ENCODE peak calls at places on chromosomes 6 and 20, in seven cellular contexts. L is heart right ventricle; H is glutamatergic neuron; Y is RWPE1; U is Calu3; J is CD4-positive, alpha-beta T cell; N is GM13977. S is an unnamed sample.

GRCh38 chr6:108716801-108717791 is 131.1 kb upstream of the ARMC2 start:
- DNase-seq in L (no peak), H (no peak), Y (no peak), U (no peak), J (no peak), N (no peak), S (no peak)

GRCh38 chr6:151341481-151342195 is 49.7 kb downstream of the ZBTB2 start:
- DNase-seq in L (no peak), H (no peak), Y (no peak), U (no peak), J (no peak), N (no peak), S (no peak)

GRCh38 chr6:8658391-8658790 is 223.0 kb upstream of the SLC35B3 start:
- DNase-seq in L (no peak), H (no peak), Y (no peak), U (no peak), J (no peak), N (no peak), S (no peak)

GRCh38 chr6:134502614-134503541 is 185.0 kb upstream of the SGK1 start:
- DNase-seq in L (no peak), H (no peak), Y (no peak), U (no peak), J (no peak), N (no peak), S (peak)

GRCh38 chr20:2585811-2586210 is 49.4 kb downstream of the TMC2 start:
- DNase-seq in L (no peak), H (no peak), Y (peak), U (no peak), J (no peak), N (no peak), S (peak)

GRCh38 chr20:35009665-35010328 is 54.1 kb downstream of the MYH7B start:
- DNase-seq in L (no peak), H (no peak), Y (no peak), U (no peak), J (no peak), N (no peak), S (no peak)

GRCh38 chr6:3697609-3698008 is 53.9 kb downstream of the PXDC1 start:
- DNase-seq in L (no peak), H (no peak), Y (peak), U (no peak), J (no peak), N (no peak), S (peak)

GRCh38 chr20:62824476-62825287 is 7.8 kb downstream of the COL9A3 start:
- DNase-seq in L (no peak), H (peak), Y (no peak), U (peak), J (peak), N (peak), S (no peak)

GRCh38 chr20:48155231-48155630 is 369.9 kb upstream of the SULF2 start:
- DNase-seq in L (no peak), H (no peak), Y (no peak), U (no peak), J (no peak), N (no peak), S (no peak)

GRCh38 chr6:149929422-149929821 is 6.5 kb upstream of the RAET1G start:
- DNase-seq in L (no peak), H (no peak), Y (no peak), U (peak), J (no peak), N (no peak), S (no peak)
- TF ChIP-seq CTCF in L (peak), H (peak), Y (peak), U (peak), J (no peak), N (peak), S (peak)

GRCh38 chr20:56515657-56516381 is 8.7 kb upstream of the FAM209A start:
- DNase-seq in L (peak), H (no peak), Y (no peak), U (no peak), J (no peak), N (no peak), S (no peak)
- TF ChIP-seq CTCF in L (no peak), H (no peak), Y (peak), U (no peak), J (peak), N (no peak), S (peak)

GRCh38 chr20:59519707-59520014 is 84.7 kb upstream of the PHACTR3 start:
- DNase-seq in L (no peak), H (no peak), Y (no peak), U (no peak), J (no peak), N (no peak), S (no peak)
- TF ChIP-seq CTCF in L (no peak), H (peak), Y (peak), U (no peak), J (peak), N (no peak), S (no peak)

GRCh38 chr6:46757206-46757564 is 10.5 kb downstream of the ANKRD66 start:
- DNase-seq in L (no peak), H (no peak), Y (no peak), U (no peak), J (no peak), N (no peak), S (no peak)
- TF ChIP-seq CTCF in L (no peak), H (no peak), Y (no peak), U (no peak), J (no peak), N (no peak), S (no peak)

DNA sequence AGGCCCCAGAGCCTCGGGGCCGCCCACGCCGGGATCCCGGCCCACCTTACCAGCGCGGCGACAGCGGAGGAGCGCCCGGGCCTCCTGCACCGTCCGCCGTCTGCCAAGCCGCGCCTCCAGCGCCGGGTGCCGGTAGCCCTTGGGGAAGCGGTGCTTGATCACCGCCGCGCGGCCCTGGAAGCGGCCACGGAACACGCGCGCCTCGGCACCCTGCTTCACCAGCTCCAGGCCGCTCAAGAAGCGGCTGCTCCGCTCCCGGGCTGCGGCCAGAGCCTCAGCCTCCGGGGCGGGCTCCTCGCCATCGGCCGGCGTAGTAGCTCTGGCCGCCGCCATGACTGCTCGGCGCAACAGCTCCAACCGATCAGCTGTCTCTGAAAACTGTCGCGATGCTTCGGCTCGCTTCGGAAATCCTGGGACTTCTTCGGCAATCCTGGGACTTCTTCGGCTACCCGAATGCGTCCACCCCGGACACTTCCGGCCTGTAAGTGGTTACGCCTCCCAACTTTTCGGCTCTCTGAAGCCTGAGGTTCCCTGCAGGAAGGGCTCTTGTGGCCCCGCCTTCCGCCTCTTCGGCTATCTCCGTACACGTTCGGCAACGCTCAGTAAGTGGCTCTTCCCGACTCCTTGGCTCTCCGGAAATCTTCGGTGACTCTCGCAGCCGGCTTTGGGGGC is at the start of gene TP53RK:
- DNase-seq in L (peak), H (peak), Y (peak), U (peak), J (peak), N (peak), S (peak)
- TF ChIP-seq CTCF in L (peak), H (peak), Y (no peak), U (peak), J (peak), N (no peak), S (peak)

DNA sequence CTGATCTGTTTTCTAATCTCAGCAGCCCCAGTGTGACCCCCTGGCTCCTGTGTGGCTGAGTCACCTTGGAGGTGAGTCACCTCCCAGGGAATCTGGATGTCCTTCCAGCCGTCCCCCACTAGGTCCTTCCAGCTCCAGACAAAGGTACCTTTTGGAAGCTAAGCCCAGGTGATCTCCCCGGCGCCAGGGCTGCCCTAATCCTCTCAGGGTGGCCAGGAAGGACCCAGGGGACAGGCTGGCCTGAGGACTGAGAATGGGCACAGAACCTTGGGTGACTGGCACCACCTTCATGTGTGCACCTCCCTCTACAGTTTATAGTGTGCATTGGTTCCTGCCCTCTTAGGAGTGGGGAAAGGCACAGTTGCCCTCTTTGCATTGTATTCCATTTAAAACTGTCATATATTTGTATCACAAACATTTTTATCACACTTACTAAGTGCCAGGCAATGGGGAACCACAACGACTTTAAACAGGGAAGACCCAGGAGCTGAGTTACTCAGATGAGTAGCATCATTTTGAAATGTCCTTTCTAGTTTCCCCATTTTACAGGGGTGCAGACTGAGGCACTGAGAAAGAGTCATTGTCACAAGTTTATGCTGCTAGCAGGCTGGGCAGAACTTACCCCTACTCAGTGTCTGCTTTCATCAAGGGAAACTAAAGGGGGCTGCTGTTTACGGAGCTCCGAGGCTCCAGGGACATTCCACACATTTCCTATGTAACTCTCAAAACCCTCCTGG is 2.6 kb upstream of the BPIFB4 start:
- DNase-seq in L (no peak), H (no peak), Y (peak), U (peak), J (no peak), N (no peak), S (peak)
- TF ChIP-seq CTCF in L (no peak), H (no peak), Y (no peak), U (peak), J (no peak), N (no peak), S (peak)

GRCh38 chr6:38943964-38944363 is 104.6 kb upstream of the GLP1R start:
- DNase-seq in L (no peak), H (no peak), Y (no peak), U (no peak), J (no peak), N (no peak), S (peak)
- TF ChIP-seq CTCF in L (no peak), H (no peak), Y (no peak), U (no peak), J (no peak), N (peak), S (no peak)

GRCh38 chr6:144646066-144646800 is 361.1 kb downstream of the UTRN start:
- DNase-seq in L (no peak), H (no peak), Y (no peak), U (no peak), J (no peak), N (no peak), S (no peak)

GRCh38 chr6:144647406-144647964 is 362.4 kb downstream of the UTRN start:
- DNase-seq in L (no peak), H (no peak), Y (no peak), U (no peak), J (no peak), N (no peak), S (no peak)

GRCh38 chr6:144649085-144649484 is 363.9 kb downstream of the UTRN start:
- DNase-seq in L (no peak), H (no peak), Y (no peak), U (no peak), J (no peak), N (no peak), S (no peak)

GRCh38 chr6:144651219-144651618 is 366.1 kb downstream of the UTRN start:
- DNase-seq in L (no peak), H (no peak), Y (no peak), U (no peak), J (no peak), N (no peak), S (no peak)

DNA sequence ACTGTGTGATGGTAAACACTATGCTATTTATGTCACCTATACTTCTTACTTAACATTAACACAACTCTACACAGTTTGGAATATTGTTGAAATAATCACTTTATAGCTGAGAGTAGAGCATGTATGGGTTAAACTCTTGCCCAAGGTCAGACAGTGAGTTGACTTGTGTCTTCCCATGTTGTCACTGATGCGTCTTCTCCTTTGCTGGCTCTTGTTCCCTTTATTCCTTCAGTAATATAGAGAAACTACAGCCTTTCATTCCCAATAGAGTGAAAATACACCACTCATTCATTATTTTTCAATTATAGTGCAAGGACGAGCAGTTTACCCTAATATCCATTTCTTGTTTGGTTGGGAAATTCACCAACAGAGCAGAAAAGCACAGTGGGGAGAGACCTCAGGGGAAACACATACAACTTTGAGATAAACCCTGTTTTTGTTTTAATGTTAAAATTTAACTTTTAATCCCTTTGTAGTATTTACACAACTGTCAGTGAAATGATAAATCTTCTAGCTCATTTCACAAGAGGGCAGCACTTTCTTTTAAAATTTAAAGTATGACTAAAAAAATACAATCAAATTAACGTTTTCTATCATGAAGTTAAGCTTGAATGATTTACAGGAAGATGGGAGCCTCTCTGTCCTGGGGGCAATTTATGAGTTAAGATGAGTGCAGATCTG is 363.0 kb downstream of the UTRN start:
- DNase-seq in L (no peak), H (no peak), Y (no peak), U (no peak), J (no peak), N (no peak), S (no peak)
- TF ChIP-seq CTCF in L (no peak), H (no peak), Y (no peak), U (no peak), J (no peak), N (peak), S (no peak)